ENCODE peak calls at places on chromosomes 13 and 19, in ten cellular contexts. G is naive thymus-derived CD4-positive, alpha-beta T cell; R is keratinocyte; H is BE2C; K is neuronal stem cell; M is left ventricle myocardium inferior; N is psoas muscle; L is pancreas; Z is tibial nerve; F is mammary epithelial cell. O is an unnamed sample. For H3K4me1, H3K9me3 and H3K36me3, the result is how much of the 10 kb centered on the place peaks cover.

GRCh38 chr13:98796798-98797197 is 44.3 kb upstream of the SLC15A1 start:
- DNase-seq in G (no peak), R (no peak), H (peak), K (no peak), M (no peak), N (no peak), L (no peak), Z (no peak), F (no peak), O (no peak)

GRCh38 chr13:45807520-45808099 is 43.9 kb downstream of the SIAH3 start:
- DNase-seq in G (no peak), R (peak), H (peak), K (peak), M (no peak), N (no peak), L (no peak), Z (peak), F (peak), O (peak)

GRCh38 chr13:51542358-51542972 is 41.8 kb upstream of the WDFY2 start:
- DNase-seq in G (no peak), R (no peak), H (peak), K (no peak), M (no peak), N (no peak), L (no peak), Z (no peak), F (no peak), O (no peak)

GRCh38 chr13:114008964-114009589 is 35.2 kb upstream of the C13orf46 start:
- DNase-seq in G (no peak), R (no peak), H (no peak), K (no peak), M (peak), N (peak), L (no peak), Z (no peak), F (no peak), O (no peak)

GRCh38 chr13:95156208-95156607 is 145.0 kb downstream of the ABCC4 start:
- DNase-seq in G (no peak), R (no peak), H (no peak), K (no peak), M (no peak), N (no peak), L (no peak), Z (no peak), F (no peak), O (no peak)

GRCh38 chr13:25466880-25467279 is 95.1 kb downstream of the ATP8A2 start:
- DNase-seq in G (no peak), R (no peak), H (no peak), K (no peak), M (no peak), N (no peak), L (no peak), Z (no peak), F (no peak), O (peak)

GRCh38 chr13:44906758-44907157 is 82.5 kb downstream of the NUFIP1 start:
- DNase-seq in G (no peak), R (no peak), H (no peak), K (no peak), M (no peak), N (no peak), L (peak), Z (no peak), F (no peak), O (no peak)

GRCh38 chr13:44334751-44335150 is 38.9 kb upstream of the SERP2 start:
- DNase-seq in G (no peak), R (no peak), H (no peak), K (no peak), M (no peak), N (no peak), L (no peak), Z (no peak), F (no peak), O (no peak)

GRCh38 chr13:79735228-79735627 is 254.3 kb downstream of the NDFIP2 start:
- DNase-seq in G (no peak), R (no peak), H (no peak), K (no peak), M (no peak), N (no peak), L (no peak), Z (no peak), F (no peak), O (no peak)

GRCh38 chr13:80379245-80379644 is 38.3 kb upstream of the SPRY2 start:
- DNase-seq in G (no peak), R (peak), H (no peak), K (no peak), M (no peak), N (no peak), L (no peak), Z (no peak), F (peak), O (no peak)

GRCh38 chr13:108917581-108917980 is 288.2 kb downstream of the MYO16 start:
- DNase-seq in G (no peak), R (no peak), H (no peak), K (no peak), M (no peak), N (no peak), L (no peak), Z (no peak), F (no peak), O (no peak)

GRCh38 chr19:1009976-1010538 is 9.8 kb downstream of the GRIN3B start:
- DNase-seq in G (no peak), R (no peak), H (no peak), K (no peak), M (no peak), N (peak), L (no peak), Z (no peak), F (no peak), O (no peak)

GRCh38 chr13:59531571-59532091 is 632.1 kb downstream of the DIAPH3 start:
- DNase-seq in G (peak), R (no peak), H (peak), K (no peak), M (peak), N (peak), L (peak), Z (peak), F (peak), O (peak)

GRCh38 chr13:93862259-93862658 is 617.2 kb downstream of the DCT start:
- DNase-seq in G (no peak), R (no peak), H (no peak), K (no peak), M (no peak), N (no peak), L (no peak), Z (no peak), F (no peak), O (no peak)

GRCh38 chr19:4597975-4598671 is 38.6 kb upstream of the SEMA6B start:
- DNase-seq in G (no peak), R (no peak), H (peak), K (peak), M (no peak), N (no peak), L (no peak), Z (no peak), F (no peak), O (peak)

GRCh38 chr19:21126078-21126477 is 15.8 kb upstream of the ZNF431 start:
- DNase-seq in G (no peak), R (no peak), H (no peak), K (no peak), M (no peak), N (no peak), L (no peak), Z (no peak), F (no peak), O (no peak)

GRCh38 chr13:36359301-36359950 is 13.2 kb upstream of the SPART start:
- DNase-seq in G (no peak), R (no peak), H (no peak), K (no peak), M (no peak), N (no peak), L (no peak), Z (no peak), F (no peak), O (no peak)

GRCh38 chr19:55082023-55082851 is 6.6 kb downstream of the EPS8L1 start:
- DNase-seq in G (no peak), R (no peak), H (peak), K (no peak), M (no peak), N (no peak), L (no peak), Z (no peak), F (no peak), O (peak)

GRCh38 chr19:5823579-5824281 is 15.8 kb downstream of the FUT6 start:
- DNase-seq in G (no peak), R (no peak), H (peak), K (no peak), M (no peak), N (no peak), L (no peak), Z (no peak), F (no peak), O (peak)

GRCh38 chr19:34974631-34975030 is 10.6 kb upstream of the ZNF792 start:
- DNase-seq in G (no peak), R (no peak), H (no peak), K (no peak), M (no peak), N (no peak), L (no peak), Z (no peak), F (no peak), O (no peak)

GRCh38 chr13:100536643-100537180 is 51.9 kb downstream of the GGACT start:
- DNase-seq in G (no peak), R (no peak), H (no peak), K (no peak), M (no peak), N (no peak), L (no peak), Z (no peak), F (no peak), O (peak)

GRCh38 chr13:69677343-69677742 is 430.3 kb upstream of the ATXN8OS start:
- DNase-seq in G (no peak), R (no peak), H (no peak), K (no peak), M (no peak), N (no peak), L (no peak), Z (no peak), F (no peak), O (no peak)

GRCh38 chr19:29329460-29330134 is 116.6 kb upstream of the UQCRFS1 start:
- DNase-seq in G (no peak), R (no peak), H (no peak), K (peak), M (no peak), N (no peak), L (no peak), Z (no peak), F (no peak), O (peak)

GRCh38 chr19:42176990-42177685 is 40.3 kb downstream of the DEDD2 start:
- DNase-seq in G (peak), R (no peak), H (peak), K (peak), M (peak), N (peak), L (peak), Z (peak), F (peak), O (peak)

GRCh38 chr13:20728579-20729300 is 25.2 kb downstream of the IL17D start:
- DNase-seq in G (no peak), R (no peak), H (no peak), K (no peak), M (no peak), N (no peak), L (no peak), Z (peak), F (no peak), O (no peak)

GRCh38 chr19:55275851-55276719 is 3.8 kb downstream of the HSPBP1 start:
- DNase-seq in G (no peak), R (no peak), H (no peak), K (no peak), M (no peak), N (no peak), L (no peak), Z (no peak), F (no peak), O (no peak)

GRCh38 chr13:42746846-42747245 is 34.5 kb upstream of the FAM216B start:
- DNase-seq in G (no peak), R (no peak), H (no peak), K (no peak), M (no peak), N (no peak), L (no peak), Z (no peak), F (no peak), O (no peak)

GRCh38 chr19:19642506-19643157 is 825 bp downstream of the GMIP start:
- DNase-seq in G (no peak), R (no peak), H (peak), K (no peak), M (no peak), N (no peak), L (no peak), Z (no peak), F (no peak), O (peak)

GRCh38 chr19:12784871-12785430 is 6.3 kb upstream of the JUNB start:
- DNase-seq in G (peak), R (no peak), H (peak), K (no peak), M (no peak), N (no peak), L (no peak), Z (no peak), F (no peak), O (peak)

GRCh38 chr19:12786950-12787349 is 4.3 kb upstream of the JUNB start:
- DNase-seq in G (no peak), R (no peak), H (no peak), K (no peak), M (no peak), N (no peak), L (no peak), Z (no peak), F (no peak), O (peak)

GRCh38 chr19:12785431-12786011 is 5.8 kb upstream of the JUNB start:
- DNase-seq in G (no peak), R (no peak), H (no peak), K (no peak), M (no peak), N (no peak), L (no peak), Z (no peak), F (no peak), O (peak)

GRCh38 chr19:12787458-12787857 is 3.8 kb upstream of the JUNB start:
- DNase-seq in G (no peak), R (no peak), H (no peak), K (no peak), M (no peak), N (no peak), L (no peak), Z (no peak), F (no peak), O (no peak)

GRCh38 chr19:12786149-12786870 is 5.0 kb upstream of the JUNB start:
- DNase-seq in G (no peak), R (no peak), H (no peak), K (no peak), M (peak), N (peak), L (peak), Z (no peak), F (no peak), O (peak)
- H3K4me1 ChIP-seq in G (half or more), R (half or more), H (half or more), K (under half), M (half or more), N (under half), L (half or more), Z (under half), F (half or more), O (under half)

GRCh38 chr13:111993701-111994100 is 73.2 kb upstream of the SOX1 start:
- DNase-seq in G (no peak), R (no peak), H (no peak), K (no peak), M (no peak), N (no peak), L (no peak), Z (no peak), F (no peak), O (no peak)

GRCh38 chr13:111994578-111994977 is 72.4 kb upstream of the SOX1 start:
- DNase-seq in G (no peak), R (no peak), H (no peak), K (no peak), M (no peak), N (no peak), L (no peak), Z (no peak), F (no peak), O (no peak)

GRCh38 chr13:111990362-111990761 is 76.6 kb upstream of the SOX1 start:
- DNase-seq in G (no peak), R (no peak), H (no peak), K (no peak), M (no peak), N (no peak), L (no peak), Z (no peak), F (no peak), O (no peak)

GRCh38 chr13:111992911-111993310 is 74.0 kb upstream of the SOX1 start:
- DNase-seq in G (no peak), R (no peak), H (no peak), K (no peak), M (no peak), N (no peak), L (no peak), Z (no peak), F (no peak), O (no peak)
- H3K9me3 ChIP-seq in G (under half), R (under half), H (under half), K (under half), M (under half), N (under half), L (under half), Z (under half), F (under half), O (under half)

DNA sequence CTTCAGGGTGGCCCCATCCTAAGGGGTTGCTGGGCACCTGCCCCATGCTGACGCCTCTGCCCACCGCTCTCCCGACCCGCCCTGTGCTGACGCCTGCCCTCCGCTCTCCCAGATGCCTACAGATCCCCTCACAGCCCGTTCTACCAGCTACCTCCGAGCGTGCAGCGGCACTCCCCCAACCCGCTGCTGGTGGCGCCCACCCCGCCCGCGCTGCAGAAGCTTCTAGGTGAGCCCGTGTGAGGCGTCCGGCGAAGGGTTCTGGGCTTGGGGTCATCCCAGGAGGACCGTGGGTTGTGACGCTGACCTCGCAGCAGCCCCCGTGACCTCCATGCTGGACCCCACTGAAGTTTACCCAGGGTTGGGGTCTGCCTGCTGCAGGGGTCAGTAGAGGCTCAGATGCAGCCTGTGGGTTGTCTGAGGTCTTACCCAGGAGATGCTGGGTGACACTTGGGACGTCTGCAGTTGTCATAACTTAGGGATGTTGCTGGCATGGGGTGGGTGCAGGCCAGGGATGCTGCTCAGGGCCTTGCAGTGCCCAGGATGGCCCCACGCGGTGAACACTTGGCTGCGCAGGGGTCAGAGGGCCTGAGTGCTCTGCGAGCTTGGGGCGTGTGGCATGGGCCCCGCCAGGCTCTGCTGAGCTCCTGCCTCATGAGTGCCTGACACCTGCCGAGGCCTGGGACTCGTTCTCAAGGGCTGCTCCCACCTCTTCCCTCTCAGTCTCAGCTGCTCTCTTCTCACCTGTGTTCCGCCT is 25.0 kb downstream of the PLEKHJ1 start:
- DNase-seq in G (no peak), R (no peak), H (no peak), K (no peak), M (no peak), N (no peak), L (no peak), Z (no peak), F (no peak), O (no peak)
- H3K36me3 ChIP-seq in G (half or more), R (under half), H (half or more), K (half or more), M (half or more), N (under half), L (half or more), Z (half or more), F (under half), O (under half)

GRCh38 chr19:38706792-38707511 is 37.3 kb downstream of the CAPN12 start:
- DNase-seq in G (no peak), R (no peak), H (no peak), K (no peak), M (no peak), N (no peak), L (no peak), Z (no peak), F (no peak), O (no peak)

GRCh38 chr19:38709119-38709518 is 35.2 kb downstream of the CAPN12 start:
- DNase-seq in G (no peak), R (no peak), H (no peak), K (no peak), M (no peak), N (no peak), L (no peak), Z (no peak), F (no peak), O (no peak)

GRCh38 chr19:38707512-38708114 is 36.7 kb downstream of the CAPN12 start:
- DNase-seq in G (no peak), R (no peak), H (no peak), K (no peak), M (peak), N (no peak), L (peak), Z (no peak), F (no peak), O (no peak)

GRCh38 chr19:38709671-38710415 is 34.4 kb downstream of the CAPN12 start:
- DNase-seq in G (no peak), R (no peak), H (no peak), K (no peak), M (no peak), N (no peak), L (no peak), Z (no peak), F (no peak), O (no peak)

DNA sequence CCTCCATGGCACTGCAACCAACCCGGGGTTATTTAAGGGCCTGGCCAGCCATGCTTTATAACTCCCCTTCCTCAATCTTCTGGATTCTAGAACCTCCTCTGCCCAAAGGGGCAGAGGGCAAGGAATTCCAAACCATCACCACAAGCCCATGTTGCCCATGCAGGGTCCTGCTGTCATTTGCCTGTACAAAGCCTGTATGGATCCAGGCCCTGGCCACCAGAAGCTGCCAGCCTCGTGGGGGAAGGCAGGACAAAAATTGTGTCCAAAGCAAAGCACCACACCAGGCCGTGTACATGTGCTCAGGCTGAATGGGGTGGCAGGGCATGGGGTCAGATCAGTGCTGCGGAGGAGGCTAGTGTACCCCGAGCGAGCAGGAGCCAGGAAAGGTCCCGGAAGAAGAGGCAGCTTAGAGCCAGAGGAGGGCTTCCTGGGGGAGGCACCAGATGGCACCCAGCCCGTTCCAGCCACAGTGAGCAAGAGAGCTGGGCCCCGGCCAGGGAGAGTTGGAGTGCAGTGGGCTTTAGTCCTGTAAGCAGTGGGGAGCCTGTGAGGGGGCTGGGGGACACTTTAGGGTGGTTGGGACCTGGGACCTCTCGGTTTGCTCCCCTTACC is 35.8 kb downstream of the CAPN12 start:
- DNase-seq in G (no peak), R (no peak), H (no peak), K (no peak), M (peak), N (no peak), L (no peak), Z (no peak), F (no peak), O (no peak)
- H3K4me1 ChIP-seq in G (under half), R (under half), H (under half), K (under half), M (half or more), N (half or more), L (under half), Z (under half), F (half or more), O (under half)

DNA sequence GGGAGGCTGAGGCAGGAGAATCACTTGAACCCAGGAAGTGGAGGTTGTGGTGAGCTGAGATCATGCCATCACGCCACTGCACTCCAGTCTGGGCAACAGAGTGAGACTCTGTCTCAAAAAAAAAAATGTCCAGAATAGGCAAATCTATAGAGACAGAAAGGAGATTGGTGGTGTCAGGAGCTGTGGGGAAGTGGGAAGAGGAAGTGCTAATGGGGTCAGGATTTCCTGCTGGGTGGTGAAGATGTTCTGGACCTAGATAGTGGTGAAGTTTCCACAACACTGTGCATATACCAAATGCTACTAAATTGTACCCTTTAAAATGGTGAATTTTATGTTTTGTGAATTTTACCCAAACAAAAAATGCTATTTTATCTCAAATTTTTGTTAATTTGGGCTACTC is 7.6 kb upstream of the CYP4F3 start:
- DNase-seq in G (no peak), R (no peak), H (no peak), K (no peak), M (no peak), N (no peak), L (no peak), Z (no peak), F (no peak), O (no peak)
- H3K9me3 ChIP-seq in G (under half), R (under half), H (under half), K (under half), M (under half), N (under half), L (under half), Z (under half), F (under half), O (half or more)

O was measured in endodermal cell.